ENCODE peak calls at places on chromosome 4, in eight cellular contexts. C, P, D, X, T, S, H and G are unnamed samples. For H3K27me3, the result is how much of the 10 kb centered on the place peaks cover.

GRCh38 chr4:122733805-122734155 is 1.3 kb downstream of the BBS12 start:
- DNase-seq in C (no peak), P (no peak), D (no peak), X (no peak), T (no peak), S (no peak), H (no peak), G (no peak)

GRCh38 chr4:75834095-75834771 is 68.0 kb downstream of the PPEF2 start:
- DNase-seq in C (no peak), P (no peak), D (no peak), X (no peak), T (no peak), S (no peak), H (no peak), G (no peak)

GRCh38 chr4:1614049-1614448 is 70.1 kb downstream of the FAM53A start:
- DNase-seq in C (no peak), P (no peak), D (no peak), X (no peak), T (no peak), S (no peak), H (peak), G (no peak)

GRCh38 chr4:88276952-88277710 is 7.2 kb downstream of the PPM1K start:
- DNase-seq in C (no peak), P (no peak), D (no peak), X (no peak), T (no peak), S (no peak), H (no peak), G (no peak)

GRCh38 chr4:153950100-153950979 is 161.5 kb upstream of the SFRP2 start:
- DNase-seq in C (no peak), P (peak), D (no peak), X (peak), T (no peak), S (no peak), H (no peak), G (no peak)

GRCh38 chr4:74088396-74088795 is 10.6 kb downstream of the CXCL2 start:
- DNase-seq in C (no peak), P (no peak), D (no peak), X (no peak), T (no peak), S (no peak), H (no peak), G (no peak)

GRCh38 chr4:81424336-81424735 is 47.4 kb downstream of the RASGEF1B start:
- DNase-seq in C (no peak), P (no peak), D (no peak), X (no peak), T (no peak), S (no peak), H (no peak), G (no peak)

GRCh38 chr4:42401171-42401570 is 3.9 kb downstream of the SHISA3 start:
- DNase-seq in C (no peak), P (no peak), D (no peak), X (no peak), T (no peak), S (no peak), H (no peak), G (no peak)

GRCh38 chr4:125265846-125266245 is 48.9 kb upstream of the FAT4 start:
- DNase-seq in C (no peak), P (no peak), D (no peak), X (no peak), T (no peak), S (no peak), H (no peak), G (no peak)

GRCh38 chr4:75995727-75996126 is 5.0 kb upstream of the SDAD1 start:
- DNase-seq in C (peak), P (peak), D (no peak), X (peak), T (peak), S (peak), H (no peak), G (no peak)

GRCh38 chr4:25535701-25536473 is 119.8 kb upstream of the SLC34A2 start:
- DNase-seq in C (no peak), P (no peak), D (no peak), X (no peak), T (no peak), S (no peak), H (no peak), G (peak)

GRCh38 chr4:54173281-54173912 is 55.7 kb upstream of the PDGFRA start:
- DNase-seq in C (no peak), P (no peak), D (no peak), X (no peak), T (no peak), S (no peak), H (no peak), G (no peak)

GRCh38 chr4:137471895-137472294 is 60.4 kb downstream of the PCDH18 start:
- DNase-seq in C (no peak), P (peak), D (no peak), X (no peak), T (peak), S (peak), H (no peak), G (no peak)

GRCh38 chr4:165079476-165079875 is 25.8 kb downstream of the TRIM75 start:
- DNase-seq in C (no peak), P (peak), D (peak), X (no peak), T (peak), S (no peak), H (no peak), G (no peak)

GRCh38 chr4:97589481-97590196 is 553.6 kb downstream of the STPG2 start:
- DNase-seq in C (no peak), P (no peak), D (no peak), X (no peak), T (no peak), S (no peak), H (no peak), G (no peak)

GRCh38 chr4:107258359-107258758 is 222.2 kb upstream of the DKK2 start:
- DNase-seq in C (no peak), P (peak), D (no peak), X (no peak), T (peak), S (peak), H (no peak), G (no peak)

GRCh38 chr4:73922766-73923630 is 53.8 kb downstream of the CXCL1 start:
- DNase-seq in C (peak), P (peak), D (no peak), X (no peak), T (peak), S (peak), H (no peak), G (no peak)

GRCh38 chr4:118939169-118939779 is 50.6 kb downstream of the SYNPO2 start:
- DNase-seq in C (peak), P (no peak), D (no peak), X (no peak), T (no peak), S (no peak), H (no peak), G (no peak)

GRCh38 chr4:118936406-118936805 is 47.8 kb downstream of the SYNPO2 start:
- DNase-seq in C (no peak), P (no peak), D (no peak), X (no peak), T (no peak), S (no peak), H (no peak), G (no peak)

GRCh38 chr4:118941149-118941548 is 52.5 kb downstream of the SYNPO2 start:
- DNase-seq in C (no peak), P (no peak), D (no peak), X (no peak), T (peak), S (peak), H (no peak), G (no peak)

GRCh38 chr4:118931791-118932190 is 43.1 kb downstream of the SYNPO2 start:
- DNase-seq in C (no peak), P (peak), D (no peak), X (no peak), T (peak), S (no peak), H (no peak), G (no peak)

DNA sequence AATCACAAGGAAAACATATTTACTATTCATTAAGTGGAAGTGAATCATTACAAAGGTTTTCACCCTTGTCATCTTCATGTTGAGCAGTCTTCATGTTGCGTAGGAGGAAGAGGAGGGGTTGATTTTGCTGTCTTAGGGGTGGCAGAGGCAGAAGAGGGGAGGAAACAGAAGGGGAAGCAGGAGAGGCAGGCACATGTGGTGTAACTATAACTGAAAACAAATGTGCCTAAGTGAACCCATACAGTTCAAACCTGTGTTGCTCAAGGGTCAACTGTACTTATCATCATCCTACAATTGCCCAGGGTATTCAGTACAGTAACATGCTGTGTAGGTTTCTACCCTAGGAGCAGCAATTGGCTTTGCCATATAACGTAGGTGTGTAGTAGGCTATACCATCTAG is 47.2 kb downstream of the SYNPO2 start:
- DNase-seq in C (no peak), P (no peak), D (no peak), X (no peak), T (no peak), S (no peak), H (no peak), G (no peak)
- H3K4me3 ChIP-seq in C (no peak), P (no peak), D (no peak), X (no peak), T (no peak), S (no peak), H (no peak), G (no peak)

DNA sequence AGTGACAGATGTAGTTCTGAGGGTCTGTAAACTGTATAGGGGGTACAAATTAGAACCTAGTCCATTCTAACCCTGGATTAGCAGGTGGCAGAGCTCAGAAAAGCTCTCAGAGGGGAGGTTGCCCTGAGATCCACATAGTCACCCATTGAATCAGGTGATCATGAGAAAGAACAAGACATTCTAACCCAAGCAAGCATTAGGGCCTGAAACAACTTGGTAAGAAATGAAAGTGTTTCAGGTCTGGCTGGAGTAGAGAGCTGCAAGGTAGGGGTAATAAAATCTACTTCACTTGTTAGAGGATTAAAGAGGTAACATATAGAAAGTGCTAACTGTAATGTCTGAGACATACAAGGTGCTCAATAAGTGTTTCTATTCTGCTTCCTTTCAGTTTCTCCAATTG is 8.8 kb upstream of the BMP2K start:
- DNase-seq in C (no peak), P (no peak), D (no peak), X (peak), T (no peak), S (no peak), H (no peak), G (no peak)
- H3K27me3 ChIP-seq in C (under half), P (under half), D (under half), X (under half), T (under half), S (under half), H (under half), G (under half)

DNA sequence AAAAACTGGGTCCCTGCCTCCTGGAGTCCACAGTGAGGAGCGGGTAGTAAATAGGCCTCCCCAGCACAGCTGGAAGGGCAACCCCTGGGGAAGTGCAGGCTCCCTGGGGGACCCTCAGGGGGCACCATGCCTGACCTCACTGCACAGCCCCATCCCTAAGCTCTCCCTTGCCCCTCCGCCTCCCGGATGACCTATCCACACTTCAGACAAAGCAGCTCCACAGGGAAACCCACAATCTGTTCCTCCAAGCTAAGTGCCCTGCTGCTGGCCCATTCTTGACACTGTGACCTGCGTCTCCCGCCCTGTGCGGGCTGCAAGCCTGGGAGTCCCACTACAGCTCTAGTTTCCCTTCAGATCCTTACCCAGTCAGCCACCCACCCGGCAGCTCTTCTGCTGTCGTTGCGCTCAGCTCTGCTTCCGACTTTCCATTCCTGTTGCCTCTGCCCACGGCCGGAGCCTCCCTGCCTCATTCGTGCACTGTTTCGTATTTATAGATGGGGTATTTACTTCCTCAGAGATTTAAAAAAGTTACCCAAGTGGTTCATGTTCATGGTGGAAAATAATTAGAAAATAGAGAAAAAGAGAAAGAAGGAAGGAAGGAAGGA is 47.0 kb upstream of the STOX2 start:
- DNase-seq in C (no peak), P (no peak), D (no peak), X (no peak), T (no peak), S (no peak), H (no peak), G (no peak)
- H3K4me3 ChIP-seq in C (no peak), P (no peak), D (no peak), X (no peak), T (no peak), S (no peak), H (no peak), G (no peak)

GRCh38 chr4:181950372-181951127 is 292.7 kb upstream of the TENM3 start:
- DNase-seq in C (no peak), P (no peak), D (no peak), X (no peak), T (no peak), S (no peak), H (no peak), G (no peak)

GRCh38 chr4:181949704-181950312 is 293.4 kb upstream of the TENM3 start:
- DNase-seq in C (no peak), P (no peak), D (no peak), X (no peak), T (no peak), S (no peak), H (no peak), G (no peak)

GRCh38 chr4:181951265-181951664 is 291.9 kb upstream of the TENM3 start:
- DNase-seq in C (no peak), P (no peak), D (no peak), X (no peak), T (no peak), S (no peak), H (no peak), G (no peak)

GRCh38 chr4:181944527-181944926 is 298.7 kb upstream of the TENM3 start:
- DNase-seq in C (no peak), P (no peak), D (no peak), X (no peak), T (no peak), S (no peak), H (no peak), G (no peak)

GRCh38 chr4:181946902-181947301 is 296.3 kb upstream of the TENM3 start:
- DNase-seq in C (peak), P (no peak), D (no peak), X (no peak), T (peak), S (no peak), H (no peak), G (no peak)
- H3K27me3 ChIP-seq in C (under half), P (under half), D (under half), X (under half), T (under half), S (under half), H (under half), G (under half)